ENCODE peak calls at places on chromosome 9, in six cellular contexts. One of them, this sample, is unnamed. For H3K36me3, the result is how much of the 10 kb centered on the place peaks cover.

GRCh38 chr9:18473551-18474279 is at the start of gene ADAMTSL1:
- DNase-seq in IMR-90: peak
- DNase-seq in ovary: no peak
- DNase-seq in stomach: peak
- DNase-seq in gastrocnemius medialis: no peak
- DNase-seq in transverse colon: peak
- DNase-seq in this sample: peak

GRCh38 chr9:106065579-106066214 is 371.4 kb downstream of the TMEM38B start:
- DNase-seq in IMR-90: no peak
- DNase-seq in ovary: no peak
- DNase-seq in stomach: no peak
- DNase-seq in gastrocnemius medialis: no peak
- DNase-seq in transverse colon: no peak
- DNase-seq in this sample: no peak

GRCh38 chr9:16202913-16203734 is 650.3 kb downstream of the CCDC171 start:
- DNase-seq in IMR-90: peak
- DNase-seq in ovary: no peak
- DNase-seq in stomach: no peak
- DNase-seq in gastrocnemius medialis: no peak
- DNase-seq in transverse colon: no peak
- DNase-seq in this sample: no peak

GRCh38 chr9:29241320-29241719 is 1668.0 kb upstream of the C9orf72 start:
- DNase-seq in IMR-90: no peak
- DNase-seq in ovary: no peak
- DNase-seq in stomach: no peak
- DNase-seq in gastrocnemius medialis: no peak
- DNase-seq in transverse colon: no peak
- DNase-seq in this sample: no peak

GRCh38 chr9:91428927-91429351 is 5.3 kb upstream of the NFIL3 start:
- DNase-seq in IMR-90: peak
- DNase-seq in ovary: no peak
- DNase-seq in stomach: no peak
- DNase-seq in gastrocnemius medialis: no peak
- DNase-seq in transverse colon: no peak
- DNase-seq in this sample: no peak

GRCh38 chr9:68738346-68738745 is 33.3 kb downstream of the PIP5K1B start:
- DNase-seq in IMR-90: no peak
- DNase-seq in ovary: no peak
- DNase-seq in stomach: no peak
- DNase-seq in gastrocnemius medialis: no peak
- DNase-seq in transverse colon: no peak
- DNase-seq in this sample: no peak

GRCh38 chr9:101536938-101537337 is 3.3 kb downstream of the RNF20 start:
- DNase-seq in IMR-90: peak
- DNase-seq in ovary: no peak
- DNase-seq in stomach: no peak
- DNase-seq in gastrocnemius medialis: no peak
- DNase-seq in transverse colon: no peak
- DNase-seq in this sample: no peak

GRCh38 chr9:121700165-121700830 is 48.9 kb downstream of the DAB2IP start:
- DNase-seq in IMR-90: peak
- DNase-seq in ovary: peak
- DNase-seq in stomach: peak
- DNase-seq in gastrocnemius medialis: peak
- DNase-seq in transverse colon: peak
- DNase-seq in this sample: peak

GRCh38 chr9:22147818-22148573 is 138.9 kb upstream of the CDKN2B start:
- DNase-seq in IMR-90: peak
- DNase-seq in ovary: no peak
- DNase-seq in stomach: no peak
- DNase-seq in gastrocnemius medialis: no peak
- DNase-seq in transverse colon: no peak
- DNase-seq in this sample: no peak

GRCh38 chr9:133453651-133454050 is 6.1 kb upstream of the CACFD1 start:
- DNase-seq in IMR-90: no peak
- DNase-seq in ovary: no peak
- DNase-seq in stomach: no peak
- DNase-seq in gastrocnemius medialis: no peak
- DNase-seq in transverse colon: no peak
- DNase-seq in this sample: no peak

DNA sequence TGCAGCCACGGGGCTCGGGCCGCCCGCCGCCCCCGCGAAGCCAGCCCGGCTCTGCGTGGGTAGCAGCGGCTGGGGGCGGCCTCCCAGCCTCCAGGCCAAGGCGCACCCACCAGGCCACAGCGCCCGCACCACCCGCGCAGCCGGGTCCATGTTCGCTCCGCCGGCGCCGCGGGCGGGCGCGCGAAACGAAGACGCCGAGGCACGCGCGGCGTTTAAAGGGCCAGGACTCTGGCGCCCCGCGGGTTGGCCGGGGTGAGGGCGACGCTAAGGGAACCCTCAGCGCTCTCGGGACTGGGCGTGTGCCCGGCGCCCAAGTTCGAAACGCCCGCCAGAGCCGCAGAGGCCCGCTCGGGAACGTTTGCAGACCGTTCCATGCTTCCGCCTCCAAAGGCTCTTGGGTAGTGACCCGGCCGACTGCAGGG is at the start of gene PTGES2:
- DNase-seq in IMR-90: peak
- DNase-seq in ovary: peak
- DNase-seq in stomach: peak
- DNase-seq in gastrocnemius medialis: peak
- DNase-seq in transverse colon: peak
- DNase-seq in this sample: peak
- TF ChIP-seq POLR2A in IMR-90: no peak
- TF ChIP-seq POLR2A in ovary: peak
- TF ChIP-seq POLR2A in stomach: no peak
- TF ChIP-seq POLR2A in gastrocnemius medialis: peak
- TF ChIP-seq POLR2A in transverse colon: peak
- TF ChIP-seq POLR2A in this sample: peak

DNA sequence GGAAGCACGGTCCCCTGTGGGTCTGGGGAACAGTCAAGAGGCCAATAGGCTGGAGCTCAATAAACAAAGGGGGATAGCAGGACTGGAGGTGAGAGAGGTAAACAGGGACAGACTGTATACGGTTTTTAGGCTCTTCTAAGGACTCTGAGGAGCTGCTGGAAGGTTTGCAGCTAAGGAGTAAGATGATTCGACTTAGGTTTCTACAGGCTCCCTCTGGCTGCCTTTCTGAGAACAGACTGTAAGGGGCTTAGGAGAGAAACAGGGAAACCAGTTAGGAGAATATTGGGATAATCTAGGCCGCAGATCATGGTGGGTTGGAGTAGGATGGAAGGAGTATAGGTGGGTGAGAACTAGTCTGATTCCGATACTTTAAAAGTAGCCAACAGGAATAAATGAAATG is 10.4 kb downstream of the CDK5RAP2 start:
- DNase-seq in IMR-90: peak
- DNase-seq in ovary: no peak
- DNase-seq in stomach: no peak
- DNase-seq in gastrocnemius medialis: no peak
- DNase-seq in transverse colon: no peak
- DNase-seq in this sample: no peak
- H3K36me3 ChIP-seq in IMR-90: under half
- H3K36me3 ChIP-seq in ovary: under half
- H3K36me3 ChIP-seq in stomach: under half
- H3K36me3 ChIP-seq in gastrocnemius medialis: half or more
- H3K36me3 ChIP-seq in transverse colon: under half
- H3K36me3 ChIP-seq in this sample: under half

GRCh38 chr9:127455299-127455992 is 4.1 kb downstream of the LRSAM1 start:
- DNase-seq in IMR-90: no peak
- DNase-seq in ovary: no peak
- DNase-seq in stomach: peak
- DNase-seq in gastrocnemius medialis: peak
- DNase-seq in transverse colon: peak
- DNase-seq in this sample: no peak
- TF ChIP-seq CTCF in IMR-90: peak
- TF ChIP-seq CTCF in ovary: no peak
- TF ChIP-seq CTCF in stomach: no peak
- TF ChIP-seq CTCF in gastrocnemius medialis: peak
- TF ChIP-seq CTCF in transverse colon: peak
- TF ChIP-seq CTCF in this sample: no peak

GRCh38 chr9:70257512-70257911 is 1.3 kb upstream of the SMC5 start:
- DNase-seq in IMR-90: no peak
- DNase-seq in ovary: no peak
- DNase-seq in stomach: no peak
- DNase-seq in gastrocnemius medialis: no peak
- DNase-seq in transverse colon: no peak
- DNase-seq in this sample: no peak

GRCh38 chr9:70255521-70255920 is 3.3 kb upstream of the SMC5 start:
- DNase-seq in IMR-90: peak
- DNase-seq in ovary: no peak
- DNase-seq in stomach: no peak
- DNase-seq in gastrocnemius medialis: no peak
- DNase-seq in transverse colon: no peak
- DNase-seq in this sample: no peak

GRCh38 chr9:70257991-70258691 is 637 bp upstream of the SMC5 start:
- DNase-seq in IMR-90: peak
- DNase-seq in ovary: peak
- DNase-seq in stomach: peak
- DNase-seq in gastrocnemius medialis: peak
- DNase-seq in transverse colon: peak
- DNase-seq in this sample: no peak

GRCh38 chr9:70258692-70259511 is at the start of gene SMC5:
- DNase-seq in IMR-90: peak
- DNase-seq in ovary: peak
- DNase-seq in stomach: peak
- DNase-seq in gastrocnemius medialis: peak
- DNase-seq in transverse colon: peak
- DNase-seq in this sample: peak

DNA sequence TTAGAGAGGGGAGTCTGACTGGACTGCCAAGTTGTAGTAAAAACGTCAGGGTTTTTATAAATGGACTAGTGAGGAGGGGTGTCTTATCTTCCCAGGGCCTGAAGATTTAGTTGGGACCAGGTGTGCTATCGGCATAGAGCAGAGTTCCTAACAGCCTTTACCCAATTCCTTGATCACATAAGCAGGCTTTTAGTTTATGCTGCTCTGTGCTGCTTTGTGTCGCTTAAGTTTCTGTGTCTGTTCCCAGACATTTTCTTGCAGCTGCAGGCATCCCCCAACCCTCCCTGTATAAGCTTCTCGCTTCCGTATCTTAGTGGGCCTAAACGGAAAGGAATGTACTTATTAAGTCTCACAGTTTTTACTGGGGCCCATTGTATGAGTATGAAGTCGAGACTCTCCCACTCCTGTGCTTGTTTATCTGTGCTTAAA is 2.6 kb upstream of the SMC5 start:
- DNase-seq in IMR-90: peak
- DNase-seq in ovary: no peak
- DNase-seq in stomach: no peak
- DNase-seq in gastrocnemius medialis: no peak
- DNase-seq in transverse colon: no peak
- DNase-seq in this sample: no peak
- TF ChIP-seq POLR2A in IMR-90: peak
- TF ChIP-seq POLR2A in ovary: no peak
- TF ChIP-seq POLR2A in stomach: no peak
- TF ChIP-seq POLR2A in gastrocnemius medialis: no peak
- TF ChIP-seq POLR2A in transverse colon: no peak
- TF ChIP-seq POLR2A in this sample: no peak

GRCh38 chr9:36341936-36342577 is 58.0 kb downstream of the RNF38 start:
- DNase-seq in IMR-90: no peak
- DNase-seq in ovary: no peak
- DNase-seq in stomach: no peak
- DNase-seq in gastrocnemius medialis: no peak
- DNase-seq in transverse colon: no peak
- DNase-seq in this sample: no peak
- H3K36me3 ChIP-seq in IMR-90: under half
- H3K36me3 ChIP-seq in ovary: under half
- H3K36me3 ChIP-seq in stomach: under half
- H3K36me3 ChIP-seq in gastrocnemius medialis: half or more
- H3K36me3 ChIP-seq in transverse colon: under half
- H3K36me3 ChIP-seq in this sample: under half

GRCh38 chr9:85927077-85927476 is 13.9 kb upstream of the NAA35 start:
- DNase-seq in IMR-90: no peak
- DNase-seq in ovary: no peak
- DNase-seq in stomach: no peak
- DNase-seq in gastrocnemius medialis: no peak
- DNase-seq in transverse colon: no peak
- DNase-seq in this sample: no peak
- TF ChIP-seq CTCF in IMR-90: no peak
- TF ChIP-seq CTCF in ovary: no peak
- TF ChIP-seq CTCF in stomach: no peak
- TF ChIP-seq CTCF in gastrocnemius medialis: no peak
- TF ChIP-seq CTCF in transverse colon: no peak
- TF ChIP-seq CTCF in this sample: no peak

DNA sequence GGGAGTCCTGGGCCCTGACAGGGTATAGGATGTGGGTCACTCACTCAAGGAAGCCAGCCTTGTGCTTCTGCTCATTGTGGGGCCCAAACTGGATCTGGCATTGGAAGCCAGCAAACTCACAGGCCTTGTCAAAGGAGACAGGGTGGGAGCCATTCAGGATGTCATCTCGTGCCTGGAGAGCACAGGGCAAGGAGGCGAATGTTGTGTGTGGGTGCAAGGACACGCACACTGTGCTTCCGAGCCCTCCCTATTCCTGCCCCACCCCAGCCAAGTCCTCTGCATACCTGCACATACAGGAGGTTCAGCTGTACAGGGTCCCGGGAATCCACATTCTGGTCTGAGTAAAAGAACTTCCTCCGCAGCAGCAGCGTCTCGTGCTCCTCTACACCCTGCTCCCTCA is 8.1 kb downstream of the TLN1 start:
- DNase-seq in IMR-90: no peak
- DNase-seq in ovary: no peak
- DNase-seq in stomach: no peak
- DNase-seq in gastrocnemius medialis: no peak
- DNase-seq in transverse colon: no peak
- DNase-seq in this sample: no peak
- TF ChIP-seq POLR2A in IMR-90: no peak
- TF ChIP-seq POLR2A in ovary: no peak
- TF ChIP-seq POLR2A in stomach: no peak
- TF ChIP-seq POLR2A in gastrocnemius medialis: no peak
- TF ChIP-seq POLR2A in transverse colon: no peak
- TF ChIP-seq POLR2A in this sample: no peak

GRCh38 chr9:89036862-89037261 is 45.6 kb downstream of the S1PR3 start:
- DNase-seq in IMR-90: no peak
- DNase-seq in ovary: no peak
- DNase-seq in stomach: no peak
- DNase-seq in gastrocnemius medialis: no peak
- DNase-seq in transverse colon: no peak
- DNase-seq in this sample: no peak

GRCh38 chr9:89037891-89038290 is 46.6 kb downstream of the S1PR3 start:
- DNase-seq in IMR-90: no peak
- DNase-seq in ovary: no peak
- DNase-seq in stomach: no peak
- DNase-seq in gastrocnemius medialis: no peak
- DNase-seq in transverse colon: no peak
- DNase-seq in this sample: no peak

GRCh38 chr9:89038354-89039091 is 47.3 kb downstream of the S1PR3 start:
- DNase-seq in IMR-90: peak
- DNase-seq in ovary: no peak
- DNase-seq in stomach: no peak
- DNase-seq in gastrocnemius medialis: peak
- DNase-seq in transverse colon: no peak
- DNase-seq in this sample: no peak

GRCh38 chr9:89036383-89036782 is 45.1 kb downstream of the S1PR3 start:
- DNase-seq in IMR-90: peak
- DNase-seq in ovary: no peak
- DNase-seq in stomach: peak
- DNase-seq in gastrocnemius medialis: no peak
- DNase-seq in transverse colon: peak
- DNase-seq in this sample: no peak

GRCh38 chr9:89037325-89037724 is 46.1 kb downstream of the S1PR3 start:
- DNase-seq in IMR-90: no peak
- DNase-seq in ovary: no peak
- DNase-seq in stomach: no peak
- DNase-seq in gastrocnemius medialis: no peak
- DNase-seq in transverse colon: no peak
- DNase-seq in this sample: no peak
- H3K36me3 ChIP-seq in IMR-90: under half
- H3K36me3 ChIP-seq in ovary: under half
- H3K36me3 ChIP-seq in stomach: under half
- H3K36me3 ChIP-seq in gastrocnemius medialis: under half
- H3K36me3 ChIP-seq in transverse colon: under half
- H3K36me3 ChIP-seq in this sample: under half

This sample was measured in uterus.